ENCODE peak calls at places on chromosomes 11 and 22, in six cellular contexts. K is SK-N-SH; X is psoas muscle; N is right lobe of liver; Y is CD8-positive, alpha-beta T cell; J is dorsolateral prefrontal cortex. T is an unnamed sample.

GRCh38 chr22:31945971-31946680 is 1.8 kb downstream of the YWHAH start:
- DNase-seq in N (no peak), K (no peak), X (no peak), J (peak), Y (no peak), T (no peak)

GRCh38 chr11:64933213-64933934 is 2.3 kb downstream of the GPHA2 start:
- DNase-seq in Y (no peak), J (no peak), X (peak), K (no peak), N (no peak), T (no peak)

GRCh38 chr11:86547727-86548126 is 124.7 kb downstream of the ME3 start:
- DNase-seq in N (no peak), K (no peak), X (no peak), J (no peak), Y (no peak), T (no peak)

GRCh38 chr11:65110354-65110861 is 1.3 kb upstream of the TM7SF2 start:
- DNase-seq in N (peak), K (peak), Y (peak), J (peak), X (peak), T (peak)

GRCh38 chr11:75667831-75668507 is 869 bp downstream of the MAP6 start:
- DNase-seq in X (peak), N (no peak), K (peak), J (peak), Y (no peak), T (peak)

GRCh38 chr11:69018924-69019323 is 5.9 kb upstream of the MRGPRF start:
- DNase-seq in J (no peak), X (no peak), K (no peak), Y (no peak), N (no peak), T (no peak)

GRCh38 chr22:36455571-36456458 is 25.6 kb downstream of the TXN2 start:
- DNase-seq in K (no peak), J (no peak), X (peak), Y (no peak), N (no peak), T (no peak)

GRCh38 chr22:16699336-16699735 is 106.7 kb upstream of the CCT8L2 start:
- DNase-seq in K (no peak), N (no peak), J (no peak), X (no peak), Y (no peak), T (no peak)

GRCh38 chr11:68999093-68999747 is 13.8 kb downstream of the MRGPRF start:
- DNase-seq in J (no peak), N (no peak), K (no peak), Y (no peak), X (peak), T (no peak)

GRCh38 chr11:119338946-119339580 is 1.6 kb downstream of the C1QTNF5 start:
- DNase-seq in K (no peak), Y (no peak), N (no peak), X (no peak), J (no peak), T (no peak)

GRCh38 chr22:49364398-49364797 is 463.3 kb downstream of the BRD1 start:
- DNase-seq in J (no peak), X (no peak), K (no peak), Y (no peak), N (no peak), T (no peak)

GRCh38 chr11:112159098-112159761 is 4.7 kb downstream of the IL18 start:
- DNase-seq in K (no peak), J (no peak), N (no peak), X (no peak), Y (no peak), T (no peak)

GRCh38 chr11:44564198-44564597 is 1.3 kb upstream of the CD82 start:
- DNase-seq in Y (no peak), N (no peak), K (no peak), X (no peak), J (no peak), T (no peak)

GRCh38 chr22:29459773-29460172 is 20.2 kb upstream of the NEFH start:
- DNase-seq in X (no peak), N (peak), J (no peak), Y (no peak), K (no peak), T (no peak)

GRCh38 chr11:113603277-113604059 is 102.6 kb downstream of the TMPRSS5 start:
- DNase-seq in J (peak), Y (no peak), N (no peak), K (no peak), X (peak), T (no peak)

GRCh38 chr11:68003846-68004550 is at the start of gene UNC93B1:
- DNase-seq in X (peak), Y (peak), J (no peak), N (peak), K (peak), T (peak)

GRCh38 chr22:33796494-33796893 is 123.8 kb downstream of the LARGE1 start:
- DNase-seq in X (no peak), J (no peak), Y (no peak), N (no peak), K (no peak), T (no peak)

GRCh38 chr22:43050995-43051394 is 36.0 kb upstream of the PACSIN2 start:
- DNase-seq in N (no peak), K (no peak), Y (no peak), J (no peak), X (no peak), T (no peak)

GRCh38 chr22:43085658-43086606 is 3.3 kb downstream of the TTLL1 start:
- DNase-seq in Y (no peak), N (no peak), J (no peak), X (no peak), K (no peak), T (no peak)

GRCh38 chr22:43291381-43291780 is 51.8 kb downstream of the SCUBE1 start:
- DNase-seq in Y (no peak), K (no peak), X (no peak), N (no peak), J (no peak), T (no peak)

GRCh38 chr11:111723595-111723994 is 42.6 kb downstream of the PPP2R1B start:
- DNase-seq in Y (no peak), N (no peak), X (peak), J (no peak), K (peak), T (peak)

GRCh38 chr22:32142600-32142999 is 16.5 kb downstream of the C22orf42 start:
- DNase-seq in K (no peak), J (no peak), X (no peak), N (no peak), Y (no peak), T (no peak)

GRCh38 chr11:134369656-134370525 is 38.1 kb downstream of the GLB1L2 start:
- DNase-seq in K (no peak), J (no peak), X (peak), N (peak), Y (no peak), T (no peak)

GRCh38 chr11:76673164-76674142 is 2.9 kb upstream of the LRRC32 start:
- DNase-seq in Y (no peak), K (no peak), J (no peak), N (peak), X (peak), T (no peak)

GRCh38 chr22:23250424-23251363 is 70.4 kb downstream of the BCR start:
- DNase-seq in Y (no peak), X (peak), N (no peak), J (no peak), K (no peak), T (no peak)

GRCh38 chr11:94111241-94111640 is 17.4 kb upstream of the PANX1 start:
- DNase-seq in N (no peak), K (no peak), Y (no peak), J (no peak), X (no peak), T (no peak)

GRCh38 chr11:95767498-95767897 is 22.1 kb downstream of the FAM76B start:
- DNase-seq in X (no peak), N (no peak), K (no peak), J (no peak), Y (no peak), T (no peak)

GRCh38 chr11:67291481-67292381 is 2.6 kb downstream of the ANKRD13D start:
- DNase-seq in N (peak), Y (no peak), X (peak), K (no peak), J (no peak), T (no peak)

GRCh38 chr11:64289011-64289564 is 2.0 kb upstream of the KCNK4 start:
- DNase-seq in X (no peak), Y (no peak), J (no peak), K (no peak), N (no peak), T (no peak)

GRCh38 chr11:126061707-126062678 is 673 bp downstream of the CDON start:
- DNase-seq in K (peak), J (no peak), N (peak), X (peak), Y (no peak), T (no peak)

GRCh38 chr22:34800265-34800664 is 265.7 kb upstream of the ISX start:
- DNase-seq in K (no peak), Y (no peak), N (no peak), J (no peak), X (no peak), T (no peak)

GRCh38 chr11:120228794-120229384 is 11.1 kb upstream of the POU2F3 start:
- DNase-seq in N (no peak), K (peak), Y (no peak), X (no peak), J (no peak), T (no peak)

GRCh38 chr11:117871784-117872183 is 4.7 kb downstream of the FXYD6 start:
- DNase-seq in J (no peak), N (no peak), K (no peak), Y (no peak), X (no peak), T (no peak)
- H3K27ac ChIP-seq in J (peak), N (no peak), K (no peak), Y (no peak), X (no peak), T (no peak)

DNA sequence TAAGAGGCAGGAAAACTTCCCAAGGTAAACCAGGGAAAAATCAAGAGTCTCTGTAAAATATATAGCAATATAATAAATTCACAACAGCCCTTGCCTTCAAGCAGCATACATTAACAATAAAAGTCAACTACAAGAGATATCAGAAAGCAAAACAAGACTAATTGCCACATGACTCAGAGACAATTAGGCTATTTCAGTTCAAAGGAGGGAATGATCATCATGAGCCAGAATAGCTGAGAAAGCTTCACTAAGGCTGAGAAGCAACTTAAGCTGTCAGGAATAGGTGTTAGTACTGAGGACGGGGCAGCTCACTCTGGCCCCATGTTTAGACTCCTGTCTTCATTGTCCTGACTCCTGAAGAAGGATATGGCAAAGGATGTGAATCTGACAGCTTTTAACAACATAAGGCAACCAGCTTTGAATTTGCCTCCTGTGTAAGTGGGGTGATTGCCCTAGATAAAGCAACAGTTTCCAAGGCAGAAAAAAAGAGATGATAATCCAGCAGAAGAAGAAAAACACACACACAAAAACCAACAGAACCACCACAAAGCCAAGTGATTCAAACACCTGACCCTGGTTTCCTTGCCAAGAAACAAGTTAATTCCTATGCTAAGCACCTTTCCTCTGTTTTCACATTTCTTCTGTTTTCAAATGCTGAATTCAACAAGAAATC is 60.8 kb downstream of the SIK3 start:
- DNase-seq in J (no peak), Y (no peak), X (no peak), K (no peak), N (no peak), T (no peak)
- H3K27ac ChIP-seq in J (peak), Y (peak), X (no peak), K (no peak), N (no peak), T (peak)

GRCh38 chr11:105111145-105111944 is 28.2 kb downstream of the CARD18 start:
- DNase-seq in N (no peak), X (peak), J (no peak), K (no peak), Y (no peak), T (no peak)

GRCh38 chr11:105109353-105109752 is 30.2 kb downstream of the CARD18 start:
- DNase-seq in K (no peak), Y (no peak), J (no peak), X (no peak), N (no peak), T (no peak)

GRCh38 chr11:105106140-105106539 is 33.4 kb downstream of the CARD18 start:
- DNase-seq in X (no peak), J (no peak), N (no peak), Y (no peak), K (no peak), T (no peak)

GRCh38 chr11:105108247-105108646 is 31.3 kb downstream of the CARD18 start:
- DNase-seq in K (no peak), J (no peak), X (no peak), Y (no peak), N (no peak), T (no peak)

GRCh38 chr11:105109855-105110750 is 29.5 kb downstream of the CARD18 start:
- DNase-seq in J (no peak), K (no peak), X (no peak), Y (no peak), N (no peak), T (no peak)
- H3K27ac ChIP-seq in J (no peak), K (no peak), X (peak), Y (no peak), N (no peak), T (no peak)

GRCh38 chr11:27209562-27210005 is 153.4 kb downstream of the CCDC34 start:
- DNase-seq in K (no peak), N (no peak), X (peak), J (no peak), Y (no peak), T (no peak)

GRCh38 chr11:27205779-27206549 is 157.1 kb downstream of the CCDC34 start:
- DNase-seq in Y (no peak), J (no peak), K (no peak), N (no peak), X (no peak), T (no peak)

GRCh38 chr11:27205269-27205668 is 157.7 kb downstream of the CCDC34 start:
- DNase-seq in J (no peak), K (no peak), Y (no peak), X (no peak), N (no peak), T (no peak)

GRCh38 chr11:27208846-27209245 is 154.2 kb downstream of the CCDC34 start:
- DNase-seq in X (no peak), J (no peak), N (no peak), K (no peak), Y (no peak), T (no peak)

GRCh38 chr11:27207025-27207650 is 155.9 kb downstream of the CCDC34 start:
- DNase-seq in Y (no peak), N (no peak), X (no peak), J (no peak), K (no peak), T (no peak)
- H3K27ac ChIP-seq in Y (no peak), N (no peak), X (peak), J (no peak), K (no peak), T (no peak)

DNA sequence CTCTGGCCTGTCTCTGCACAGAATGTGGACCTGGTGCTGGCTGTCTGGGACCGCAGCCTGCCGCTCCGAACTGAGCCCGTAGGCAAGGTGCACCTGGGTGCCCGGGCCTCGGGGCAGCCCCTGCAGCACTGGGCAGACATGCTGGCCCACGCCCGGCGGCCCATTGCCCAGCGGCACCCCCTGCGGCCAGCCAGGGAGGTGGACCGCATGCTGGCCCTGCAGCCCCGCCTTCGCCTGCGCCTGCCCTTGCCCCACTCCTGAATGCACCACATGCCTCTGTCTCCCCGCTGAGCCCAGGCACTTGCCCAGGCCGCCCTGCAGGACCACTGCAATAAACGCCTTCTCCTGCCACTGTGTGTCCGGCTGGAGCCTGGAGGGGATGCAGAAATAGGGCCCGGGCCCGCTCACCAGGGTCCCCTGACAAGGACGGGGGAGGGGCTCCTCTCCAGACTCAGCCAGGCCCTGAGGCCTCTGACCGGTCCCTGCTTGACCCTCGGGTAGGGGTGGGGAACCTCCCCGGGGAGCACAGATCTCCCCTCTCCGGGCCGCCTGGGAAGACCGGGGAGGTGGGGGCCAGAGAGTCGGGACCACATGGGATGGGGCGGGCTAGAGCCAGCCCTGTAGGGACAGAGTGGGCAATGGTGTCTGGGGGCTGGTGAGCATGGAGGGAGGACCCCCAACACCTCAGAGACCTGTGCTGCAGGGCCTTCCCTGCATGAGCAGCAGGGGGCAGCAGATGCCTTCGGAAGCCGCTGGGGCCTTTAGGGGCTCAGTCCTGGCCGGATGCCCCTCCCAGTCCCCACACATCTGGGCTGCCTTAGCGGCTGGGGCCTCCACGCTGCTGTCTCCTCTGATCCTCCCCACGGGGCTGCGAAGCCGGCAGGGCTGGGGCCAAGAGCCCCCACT is 1.4 kb upstream of the TNNI2 start:
- DNase-seq in X (peak), Y (peak), N (peak), J (peak), K (peak), T (no peak)
- H3K27ac ChIP-seq in X (peak), Y (no peak), N (no peak), J (no peak), K (no peak), T (no peak)

DNA sequence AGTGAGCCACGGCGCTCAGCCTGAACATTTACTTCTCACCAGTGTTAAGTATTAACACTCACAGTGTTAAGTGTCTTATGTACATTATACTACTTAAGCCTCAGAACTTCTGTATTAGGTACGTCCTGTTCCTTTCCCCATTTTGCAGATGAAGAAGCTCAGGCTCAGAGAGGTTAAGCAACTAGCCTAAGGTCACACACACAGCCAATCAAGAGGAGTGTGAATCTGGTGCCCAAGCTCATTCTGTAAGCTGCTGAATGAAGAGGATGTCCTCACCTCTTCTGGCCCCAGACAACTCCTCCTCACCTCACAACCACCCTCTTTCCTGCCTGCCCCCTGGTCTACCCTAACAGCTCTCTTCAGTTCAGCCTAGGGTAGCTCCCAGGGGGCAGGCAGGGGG is 29.9 kb downstream of the CREB3L1 start:
- DNase-seq in Y (no peak), N (no peak), X (no peak), K (no peak), J (no peak), T (no peak)
- H3K27ac ChIP-seq in Y (no peak), N (no peak), X (no peak), K (no peak), J (no peak), T (no peak)

GRCh38 chr22:19621372-19622060 is 92.8 kb upstream of the SEPTIN5 start:
- DNase-seq in K (no peak), J (no peak), X (no peak), N (no peak), Y (no peak), T (no peak)
- H3K27ac ChIP-seq in K (no peak), J (peak), X (peak), N (no peak), Y (no peak), T (no peak)

DNA sequence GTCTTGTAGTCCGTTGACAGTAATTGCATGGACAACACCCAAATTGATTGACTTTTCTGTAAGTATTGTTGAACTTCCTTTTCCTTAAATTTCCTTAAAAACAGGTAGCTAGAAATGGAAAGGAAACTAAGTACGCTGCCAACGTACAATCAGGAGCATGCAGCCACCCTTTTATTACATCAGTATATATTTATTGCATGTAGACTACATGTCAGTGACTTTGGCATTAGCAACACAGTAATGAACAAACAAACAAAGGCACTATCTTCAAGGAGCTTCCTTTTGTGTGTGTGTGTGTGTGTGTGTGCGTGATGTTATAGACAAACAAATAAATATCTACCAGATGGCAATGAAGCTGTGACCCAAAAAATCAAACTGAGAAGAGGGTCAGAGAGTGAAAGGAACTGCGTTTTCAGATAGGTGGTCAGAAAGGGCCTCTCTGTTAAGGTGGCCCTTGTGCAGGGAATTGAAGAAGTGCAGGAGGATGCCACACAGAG is at the start of gene OR9Q1:
- DNase-seq in X (no peak), N (no peak), J (no peak), K (no peak), Y (no peak), T (no peak)
- H3K27ac ChIP-seq in X (peak), N (peak), J (no peak), K (no peak), Y (no peak), T (no peak)

T was measured in caudate nucleus.